ENCODE peak calls at places on chromosomes 6 and 20, in five cellular contexts. M is EH, O is K562, L is iris pigment epithelial cell, X is EL. D is an unnamed sample.

GRCh38 chr6:167832497-167833395 is 6.0 kb downstream of the AFDN start:
- DNase-seq in X (no peak), O (no peak), L (peak; percentile 48), M (no peak), D (no peak)

GRCh38 chr6:225121-225721 is 67.1 kb upstream of the DUSP22 start:
- DNase-seq in X (no peak), M (no peak), O (no peak), L (no peak), D (no peak)

GRCh38 chr20:64100946-64101688 is 6.2 kb downstream of the NPBWR2 start:
- DNase-seq in X (no peak), L (no peak), M (no peak), O (no peak), D (no peak)

GRCh38 chr6:105270511-105270910 is 90.7 kb upstream of the POPDC3 start:
- DNase-seq in L (no peak), M (peak; percentile 19), O (no peak), X (no peak), D (no peak)

GRCh38 chr6:137011406-137011805 is 33.4 kb downstream of the IL20RA start:
- DNase-seq in X (no peak), L (no peak), M (no peak), O (no peak), D (no peak)

GRCh38 chr6:41334482-41335023 is 855 bp upstream of the NCR2 start:
- DNase-seq in O (peak; percentile 29), M (no peak), L (peak; percentile 30), X (no peak), D (no peak)

GRCh38 chr6:119630561-119631192 is 281.1 kb upstream of the MAN1A1 start:
- DNase-seq in O (no peak), L (no peak), X (no peak), M (no peak), D (no peak)

GRCh38 chr6:148414836-148415235 is 72.2 kb downstream of the SASH1 start:
- DNase-seq in X (peak; percentile 85), O (no peak), L (peak; percentile 82), M (peak; percentile 92), D (no peak)

GRCh38 chr6:107122748-107123147 is 7.4 kb upstream of the BEND3 start:
- DNase-seq in L (no peak), O (no peak), M (no peak), X (no peak), D (no peak)

GRCh38 chr6:2109796-2110195 is 135.6 kb downstream of the GMDS start:
- DNase-seq in L (no peak), O (no peak), M (no peak), X (no peak), D (no peak)

GRCh38 chr6:46305833-46306232 is 135.1 kb upstream of the ENPP5 start:
- DNase-seq in M (no peak), X (no peak), O (no peak), L (no peak), D (no peak)

GRCh38 chr6:169292340-169293124 is 38.9 kb upstream of the THBS2 start:
- DNase-seq in M (peak; percentile 97), L (peak; percentile 99), O (no peak), X (peak; percentile 97), D (no peak)

GRCh38 chr6:168361766-168362165 is 42.2 kb upstream of the DACT2 start:
- DNase-seq in X (no peak), O (no peak), M (no peak), L (no peak), D (no peak)

GRCh38 chr20:47790032-47790965 is 5.0 kb upstream of the SULF2 start:
- DNase-seq in X (peak; percentile 79), O (no peak), L (peak; percentile 85), M (peak; percentile 91), D (no peak)